ENCODE peak calls at places on chromosomes 6 and 20, in four cellular contexts. F is HepG2, T is tibial nerve, R is suprapubic skin. P is an unnamed sample.

GRCh38 chr6:168133707-168134398 is 54.8 kb upstream of the FRMD1 start:
- DNase-seq in R (no peak), T (no peak), F (no peak), P (no peak)

GRCh38 chr20:61801857-61802442 is 263.7 kb downstream of the TAF4 start:
- DNase-seq in R (no peak), F (no peak), T (no peak), P (no peak)

GRCh38 chr6:111928139-111928538 is 54.9 kb upstream of the FYN start:
- DNase-seq in T (no peak), R (no peak), F (no peak), P (no peak)

GRCh38 chr6:8085053-8085511 is 17.3 kb downstream of the EEF1E1 start:
- DNase-seq in T (peak), R (no peak), F (peak), P (no peak)

GRCh38 chr6:39425346-39426056 is 103.0 kb upstream of the KCNK16 start:
- DNase-seq in R (no peak), T (no peak), F (no peak), P (peak)

GRCh38 chr6:44641344-44641743 is 253.8 kb downstream of the CDC5L start:
- DNase-seq in R (no peak), F (no peak), T (no peak), P (no peak)

GRCh38 chr6:3906191-3907019 is 57.2 kb downstream of the FAM50B start:
- DNase-seq in R (peak), T (no peak), F (peak), P (no peak)

GRCh38 chr6:170086639-170087420 is 204.0 kb downstream of the DLL1 start:
- DNase-seq in R (peak), F (no peak), T (no peak), P (no peak)

GRCh38 chr20:60152792-60153191 is 194.6 kb downstream of the CDH26 start:
- DNase-seq in T (no peak), F (no peak), R (no peak), P (no peak)

GRCh38 chr6:152532556-152533422 is 104.4 kb downstream of the SYNE1 start:
- DNase-seq in F (no peak), T (no peak), R (no peak), P (no peak)

GRCh38 chr6:157323924-157324276 is 581 bp upstream of the TMEM242 start:
- DNase-seq in R (peak), T (peak), F (peak), P (peak)

GRCh38 chr6:151240036-151240685 is 394 bp downstream of the AKAP12 start:
- DNase-seq in F (no peak), R (peak), T (peak), P (peak)
- TF ChIP-seq POLR2A in F (no peak), R (no peak), T (peak), P (peak)

DNA sequence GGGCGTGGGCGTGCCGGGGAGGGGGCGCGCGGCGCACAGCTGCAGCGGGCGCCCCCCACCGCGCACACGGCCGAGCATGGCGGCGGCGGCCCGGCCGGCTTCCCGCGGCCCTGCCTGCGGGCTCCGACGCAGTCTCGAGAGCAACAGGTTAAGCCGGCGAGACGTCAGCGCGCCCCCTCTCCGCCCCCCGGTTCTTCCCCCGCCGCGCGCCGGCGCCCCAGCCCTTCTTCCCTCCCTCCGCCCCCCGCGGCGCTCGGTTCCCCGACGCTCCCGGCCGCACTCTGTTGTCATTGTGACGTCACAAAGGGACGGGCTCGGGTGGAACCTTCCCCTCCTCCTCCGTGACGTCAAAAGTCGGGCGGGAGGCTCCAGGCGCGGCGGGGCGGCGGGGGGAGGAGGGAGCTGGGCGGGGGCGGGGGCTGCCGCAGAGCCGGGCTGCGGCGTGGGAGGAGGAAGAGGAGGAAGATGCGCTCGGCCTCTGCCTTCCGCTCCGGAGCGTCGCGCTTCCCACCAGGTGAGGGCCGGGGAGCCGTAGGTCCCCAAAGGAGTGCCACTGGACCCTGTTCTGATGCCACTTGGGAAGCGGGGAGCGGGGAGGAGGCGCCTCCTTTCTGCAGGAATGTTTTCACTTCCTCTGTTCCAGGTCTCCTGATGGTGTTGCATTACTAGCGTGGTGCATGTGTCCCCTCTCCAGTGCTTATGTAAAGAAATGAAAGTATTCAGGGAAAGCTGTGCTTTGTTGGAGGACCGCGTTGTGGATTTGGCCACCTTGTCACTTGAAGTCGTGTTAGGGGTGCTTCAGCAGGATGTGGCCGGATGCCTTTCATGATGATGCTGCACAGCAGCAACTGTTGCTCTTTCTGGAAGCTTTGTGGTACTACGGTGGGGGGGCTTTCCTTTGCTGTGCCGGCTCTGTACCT is 2.8 kb downstream of the JARID2 start:
- DNase-seq in R (peak), F (peak), T (peak), P (peak)
- TF ChIP-seq POLR2A in R (no peak), F (peak), T (peak), P (peak)

GRCh38 chr20:20955837-20956236 is 150.3 kb downstream of the LINC00237 start:
- DNase-seq in F (no peak), T (no peak), R (no peak), P (no peak)
- TF ChIP-seq POLR2A in F (no peak), T (no peak), R (no peak), P (no peak)

GRCh38 chr6:24718449-24719124 is 367 bp downstream of the C6orf62 start:
- DNase-seq in R (no peak), F (no peak), T (no peak), P (no peak)

GRCh38 chr6:24720131-24720603 is 1.2 kb upstream of the C6orf62 start:
- DNase-seq in R (peak), F (peak), T (peak), P (no peak)

GRCh38 chr6:24721461-24722215 is 2.7 kb upstream of the C6orf62 start:
- DNase-seq in F (no peak), R (no peak), T (peak), P (peak)

GRCh38 chr6:24720604-24721460 is 1.9 kb upstream of the C6orf62 start:
- DNase-seq in F (peak), R (peak), T (peak), P (peak)

DNA sequence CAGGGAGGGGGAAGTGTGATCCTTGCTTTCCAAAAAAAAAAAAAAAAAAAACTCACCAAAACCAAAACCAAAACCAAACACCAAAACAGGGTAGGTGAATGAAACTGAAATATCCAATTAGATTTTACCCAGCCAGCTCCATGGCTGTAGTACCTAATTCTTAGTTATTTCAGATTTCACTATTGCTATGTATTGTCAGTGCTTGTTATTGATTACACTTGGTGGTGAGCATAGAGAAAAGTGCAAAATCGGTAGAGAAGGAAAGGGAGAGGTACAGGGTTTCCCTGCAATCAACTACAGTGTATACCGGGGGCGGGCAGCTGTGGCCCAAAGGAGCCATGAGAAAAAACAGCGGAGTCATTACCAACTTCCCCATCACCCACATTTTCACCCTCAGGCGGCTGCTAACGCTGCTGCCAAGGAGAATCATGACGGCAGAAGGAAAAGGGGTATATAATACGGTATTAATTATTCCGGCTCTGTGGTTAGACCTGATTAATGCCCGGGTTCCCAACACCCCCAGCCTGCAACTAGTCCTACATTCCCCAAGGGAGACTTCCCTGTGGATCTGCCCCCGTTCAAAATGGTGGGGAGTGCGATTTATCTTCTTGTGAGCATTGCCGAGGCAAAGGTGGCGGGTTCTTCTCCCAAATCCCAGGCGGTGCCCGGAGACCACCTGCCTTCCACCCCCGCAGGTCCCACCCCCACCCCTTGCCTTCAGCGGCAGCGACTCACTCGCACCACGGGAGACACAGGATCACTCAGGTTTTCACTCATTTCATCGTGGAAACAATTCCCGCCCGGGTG is at the start of gene C6orf62:
- DNase-seq in T (no peak), F (no peak), R (no peak), P (no peak)
- TF ChIP-seq POLR2A in T (no peak), F (peak), R (no peak), P (no peak)

GRCh38 chr6:71706523-71706922 is 179.8 kb upstream of the RIMS1 start:
- DNase-seq in R (no peak), F (no peak), T (no peak), P (no peak)
- TF ChIP-seq POLR2A in R (no peak), F (no peak), T (no peak), P (no peak)